ENCODE peak calls at places on chromosomes 16 and 17, in ten cellular contexts. One of them, this sample, is unnamed.

GRCh38 chr16:78430281-78430680 is 330.8 kb downstream of the WWOX start:
- DNase-seq in transverse colon: no peak
- DNase-seq in WTC11: no peak
- DNase-seq in PC-9: no peak
- DNase-seq in AG04450: no peak
- DNase-seq in EL: no peak
- DNase-seq in hepatic stellate cell: no peak
- DNase-seq in endothelial cell: no peak
- DNase-seq in amniotic stem cell: no peak
- DNase-seq in T follicular helper cell: no peak
- DNase-seq in this sample: no peak

GRCh38 chr17:82666931-82667667 is 18.9 kb upstream of the WDR45B start:
- DNase-seq in transverse colon: no peak
- DNase-seq in WTC11: no peak
- DNase-seq in PC-9: no peak
- DNase-seq in AG04450: no peak
- DNase-seq in EL: no peak
- DNase-seq in hepatic stellate cell: no peak
- DNase-seq in endothelial cell: no peak
- DNase-seq in amniotic stem cell: no peak
- DNase-seq in T follicular helper cell: no peak
- DNase-seq in this sample: no peak

GRCh38 chr17:50916026-50916707 is 50.0 kb upstream of the TOB1 start:
- DNase-seq in transverse colon: no peak
- DNase-seq in WTC11: no peak
- DNase-seq in PC-9: no peak
- DNase-seq in AG04450: no peak
- DNase-seq in EL: no peak
- DNase-seq in hepatic stellate cell: no peak
- DNase-seq in endothelial cell: no peak
- DNase-seq in amniotic stem cell: no peak
- DNase-seq in T follicular helper cell: no peak
- DNase-seq in this sample: no peak

GRCh38 chr17:58375811-58376210 is 23.8 kb upstream of the SUPT4H1 start:
- DNase-seq in transverse colon: no peak
- DNase-seq in WTC11: no peak
- DNase-seq in PC-9: no peak
- DNase-seq in AG04450: no peak
- DNase-seq in EL: no peak
- DNase-seq in hepatic stellate cell: no peak
- DNase-seq in endothelial cell: no peak
- DNase-seq in amniotic stem cell: no peak
- DNase-seq in T follicular helper cell: no peak
- DNase-seq in this sample: no peak

GRCh38 chr16:30956601-30957455 is 726 bp upstream of the SETD1A start:
- DNase-seq in transverse colon: peak; percentile 87
- DNase-seq in WTC11: peak; percentile 86
- DNase-seq in PC-9: peak; percentile 90
- DNase-seq in AG04450: no peak
- DNase-seq in EL: peak; percentile 87
- DNase-seq in hepatic stellate cell: peak; percentile 89
- DNase-seq in endothelial cell: peak; percentile 91
- DNase-seq in amniotic stem cell: peak; percentile 69
- DNase-seq in T follicular helper cell: peak; percentile 77
- DNase-seq in this sample: peak; percentile 88

GRCh38 chr16:86165479-86165878 is 266.5 kb downstream of the IRF8 start:
- DNase-seq in transverse colon: no peak
- DNase-seq in WTC11: no peak
- DNase-seq in PC-9: no peak
- DNase-seq in AG04450: no peak
- DNase-seq in EL: no peak
- DNase-seq in hepatic stellate cell: no peak
- DNase-seq in endothelial cell: no peak
- DNase-seq in amniotic stem cell: no peak
- DNase-seq in T follicular helper cell: no peak
- DNase-seq in this sample: no peak

GRCh38 chr16:75305364-75306101 is 54.1 kb upstream of the BCAR1 start:
- DNase-seq in transverse colon: peak; percentile 90
- DNase-seq in WTC11: no peak
- DNase-seq in PC-9: peak; percentile 85
- DNase-seq in AG04450: peak; percentile 99
- DNase-seq in EL: peak; percentile 100
- DNase-seq in hepatic stellate cell: peak; percentile 91
- DNase-seq in endothelial cell: peak; percentile 44
- DNase-seq in amniotic stem cell: peak; percentile 99
- DNase-seq in T follicular helper cell: no peak
- DNase-seq in this sample: peak; percentile 48

GRCh38 chr17:35117984-35118383 is 1.7 kb downstream of the RAD51D start:
- DNase-seq in transverse colon: no peak
- DNase-seq in WTC11: no peak
- DNase-seq in PC-9: peak; percentile 35
- DNase-seq in AG04450: no peak
- DNase-seq in EL: peak; percentile 31
- DNase-seq in hepatic stellate cell: peak; percentile 48
- DNase-seq in endothelial cell: no peak
- DNase-seq in amniotic stem cell: no peak
- DNase-seq in T follicular helper cell: no peak
- DNase-seq in this sample: no peak

GRCh38 chr16:50696575-50697420 is 3.4 kb downstream of the NOD2 start:
- DNase-seq in transverse colon: peak; percentile 91
- DNase-seq in WTC11: no peak
- DNase-seq in PC-9: peak; percentile 69
- DNase-seq in AG04450: no peak
- DNase-seq in EL: peak; percentile 75
- DNase-seq in hepatic stellate cell: peak; percentile 25
- DNase-seq in endothelial cell: no peak
- DNase-seq in amniotic stem cell: no peak
- DNase-seq in T follicular helper cell: peak; percentile 43
- DNase-seq in this sample: peak; percentile 51

GRCh38 chr16:85551319-85551978 is 61.7 kb upstream of the GSE1 start:
- DNase-seq in transverse colon: no peak
- DNase-seq in WTC11: no peak
- DNase-seq in PC-9: no peak
- DNase-seq in AG04450: no peak
- DNase-seq in EL: no peak
- DNase-seq in hepatic stellate cell: no peak
- DNase-seq in endothelial cell: no peak
- DNase-seq in amniotic stem cell: no peak
- DNase-seq in T follicular helper cell: no peak
- DNase-seq in this sample: no peak

GRCh38 chr16:24900230-24900629 is 54.5 kb downstream of the SLC5A11 start:
- DNase-seq in transverse colon: no peak
- DNase-seq in WTC11: no peak
- DNase-seq in PC-9: no peak
- DNase-seq in AG04450: no peak
- DNase-seq in EL: no peak
- DNase-seq in hepatic stellate cell: no peak
- DNase-seq in endothelial cell: no peak
- DNase-seq in amniotic stem cell: no peak
- DNase-seq in T follicular helper cell: no peak
- DNase-seq in this sample: peak; percentile 37

GRCh38 chr17:57597531-57598453 is 147.3 kb downstream of the CCDC182 start:
- DNase-seq in transverse colon: peak; percentile 73
- DNase-seq in WTC11: peak; percentile 80
- DNase-seq in PC-9: peak; percentile 36
- DNase-seq in AG04450: no peak
- DNase-seq in EL: peak; percentile 74
- DNase-seq in hepatic stellate cell: peak; percentile 84
- DNase-seq in endothelial cell: peak; percentile 76
- DNase-seq in amniotic stem cell: peak; percentile 57
- DNase-seq in T follicular helper cell: no peak
- DNase-seq in this sample: peak; percentile 85

GRCh38 chr17:45147581-45148182 is 593 bp upstream of the HEXIM1 start:
- DNase-seq in transverse colon: peak; percentile 82
- DNase-seq in WTC11: peak; percentile 79
- DNase-seq in PC-9: peak; percentile 71
- DNase-seq in AG04450: peak; percentile 89
- DNase-seq in EL: peak; percentile 95
- DNase-seq in hepatic stellate cell: peak; percentile 69
- DNase-seq in endothelial cell: peak; percentile 71
- DNase-seq in amniotic stem cell: peak; percentile 90
- DNase-seq in T follicular helper cell: peak; percentile 67
- DNase-seq in this sample: peak; percentile 93

GRCh38 chr16:4381072-4381934 is 9.7 kb downstream of the VASN start:
- DNase-seq in transverse colon: no peak
- DNase-seq in WTC11: no peak
- DNase-seq in PC-9: no peak
- DNase-seq in AG04450: no peak
- DNase-seq in EL: no peak
- DNase-seq in hepatic stellate cell: no peak
- DNase-seq in endothelial cell: no peak
- DNase-seq in amniotic stem cell: no peak
- DNase-seq in T follicular helper cell: no peak
- DNase-seq in this sample: no peak

GRCh38 chr16:61681124-61681523 is 355.1 kb downstream of the CDH8 start:
- DNase-seq in transverse colon: no peak
- DNase-seq in WTC11: no peak
- DNase-seq in PC-9: no peak
- DNase-seq in AG04450: no peak
- DNase-seq in EL: no peak
- DNase-seq in hepatic stellate cell: no peak
- DNase-seq in endothelial cell: no peak
- DNase-seq in amniotic stem cell: no peak
- DNase-seq in T follicular helper cell: no peak
- DNase-seq in this sample: no peak

GRCh38 chr16:85284138-85284897 is 172.0 kb upstream of the CIBAR2 start:
- DNase-seq in transverse colon: no peak
- DNase-seq in WTC11: no peak
- DNase-seq in PC-9: no peak
- DNase-seq in AG04450: no peak
- DNase-seq in EL: no peak
- DNase-seq in hepatic stellate cell: no peak
- DNase-seq in endothelial cell: no peak
- DNase-seq in amniotic stem cell: no peak
- DNase-seq in T follicular helper cell: no peak
- DNase-seq in this sample: peak; percentile 64